ENCODE peak calls at places on chromosomes 1 and 21, in five cellular contexts. W, L, E, Q and C are unnamed samples.
A peak's percentile ranks its signal among the peaks of the same experiment; 100 is the strongest.

GRCh38 chr1:6634278-6635052 is 9.8 kb downstream of the THAP3 start:
- ATAC-seq in L (peak; percentile 64), E (no peak), Q (peak; percentile 29), W (peak; percentile 48), C (peak; percentile 70)

GRCh38 chr1:63405021-63405420 is 37.6 kb downstream of the ALG6 start:
- ATAC-seq in W (no peak), L (no peak), Q (no peak), E (no peak), C (no peak)

GRCh38 chr1:1763657-1764621 is 14.3 kb downstream of the NADK start:
- ATAC-seq in E (no peak), L (no peak), Q (peak; percentile 33), W (no peak), C (peak; percentile 25)

GRCh38 chr1:145804235-145805045 is 19.5 kb downstream of the RNF115 start:
- ATAC-seq in E (no peak), Q (no peak), W (no peak), L (no peak), C (no peak)

GRCh38 chr1:68384321-68384813 is 65.4 kb downstream of the RPE65 start:
- ATAC-seq in W (no peak), L (no peak), Q (no peak), E (no peak), C (peak; percentile 89)

GRCh38 chr1:89667691-89668090 is 34.8 kb downstream of the LRRC8C start:
- ATAC-seq in W (no peak), E (no peak), L (no peak), Q (no peak), C (no peak)

GRCh38 chr1:41918450-41919043 is at the start of gene HIVEP3:
- ATAC-seq in Q (no peak), E (no peak), W (no peak), L (no peak), C (no peak)

GRCh38 chr1:182206628-182207239 is 145.2 kb upstream of the ZNF648 start:
- ATAC-seq in E (no peak), L (no peak), Q (no peak), W (no peak), C (peak; percentile 88)

GRCh38 chr1:165564561-165564960 is 20.8 kb downstream of the LRRC52 start:
- ATAC-seq in E (no peak), W (no peak), Q (no peak), L (no peak), C (no peak)

GRCh38 chr1:245549981-245550701 is 395.4 kb downstream of the KIF26B start:
- ATAC-seq in L (no peak), W (no peak), E (no peak), Q (no peak), C (no peak)

GRCh38 chr1:53134961-53135734 is 7.3 kb downstream of the SLC1A7 start:
- ATAC-seq in Q (no peak), E (peak; percentile 26), L (peak; percentile 31), W (no peak), C (peak; percentile 56)

GRCh38 chr1:235919797-235920475 is 53.2 kb upstream of the LYST start:
- ATAC-seq in Q (no peak), W (no peak), L (no peak), E (no peak), C (no peak)

GRCh38 chr1:226609836-226610455 is 61.4 kb downstream of the STUM start:
- ATAC-seq in E (no peak), L (no peak), W (no peak), Q (no peak), C (no peak)

GRCh38 chr1:236030572-236030971 is 34.3 kb downstream of the NID1 start:
- ATAC-seq in L (no peak), W (no peak), Q (no peak), E (no peak), C (no peak)

GRCh38 chr1:78247079-78247478 is 201.3 kb downstream of the GIPC2 start:
- ATAC-seq in W (no peak), L (no peak), E (no peak), Q (no peak), C (no peak)

GRCh38 chr1:174189424-174190062 is 30.2 kb downstream of the RABGAP1L start:
- ATAC-seq in W (no peak), E (no peak), L (no peak), Q (no peak), C (no peak)

GRCh38 chr21:41957991-41958766 is 4.4 kb upstream of the C2CD2 start:
- ATAC-seq in E (no peak), Q (no peak), L (no peak), W (no peak), C (peak; percentile 59)

GRCh38 chr1:85182700-85183099 is 18.1 kb downstream of the SYDE2 start:
- ATAC-seq in L (no peak), Q (no peak), E (no peak), W (no peak), C (no peak)

GRCh38 chr21:42852925-42853570 is 26.3 kb downstream of the WDR4 start:
- ATAC-seq in E (no peak), Q (no peak), W (no peak), L (no peak), C (no peak)

GRCh38 chr1:118826669-118827068 is 161.5 kb downstream of the TBX15 start:
- ATAC-seq in L (no peak), Q (no peak), E (no peak), W (no peak), C (no peak)

GRCh38 chr1:15354580-15354965 is 55.1 kb upstream of the EFHD2 start:
- ATAC-seq in L (no peak), E (no peak), Q (no peak), W (no peak), C (no peak)

GRCh38 chr1:21381354-21381753 is 58.6 kb upstream of the NBPF3 start:
- ATAC-seq in Q (no peak), L (no peak), W (no peak), E (no peak), C (no peak)

GRCh38 chr1:97901017-97901658 is 19.7 kb downstream of the DPYD start:
- ATAC-seq in Q (no peak), E (peak; percentile 60), W (no peak), L (no peak), C (peak; percentile 51)

GRCh38 chr1:8903908-8904650 is 25.6 kb upstream of the ENO1 start:
- ATAC-seq in E (no peak), L (no peak), W (no peak), Q (no peak), C (peak; percentile 90)

GRCh38 chr1:113210248-113210647 is 137.2 kb downstream of the LRIG2 start:
- ATAC-seq in E (no peak), L (no peak), W (no peak), Q (no peak), C (no peak)

GRCh38 chr1:66728021-66728420 is 24.2 kb upstream of the DYNLT5 start:
- ATAC-seq in L (no peak), Q (no peak), E (no peak), W (no peak), C (no peak)

GRCh38 chr1:168512864-168513595 is 30.8 kb downstream of the XCL2 start:
- ATAC-seq in L (peak; percentile 46), Q (peak; percentile 63), E (peak; percentile 82), W (peak; percentile 75), C (no peak)

GRCh38 chr1:8667869-8668595 is 149.4 kb downstream of the RERE start:
- ATAC-seq in E (no peak), L (no peak), Q (no peak), W (no peak), C (no peak)

GRCh38 chr1:3275471-3276340 is 178.8 kb upstream of the ARHGEF16 start:
- ATAC-seq in E (no peak), W (no peak), Q (no peak), L (no peak), C (no peak)

GRCh38 chr21:38392722-38393121 is 105.6 kb downstream of the ERG start:
- ATAC-seq in Q (no peak), W (no peak), L (no peak), E (no peak), C (no peak)

GRCh38 chr1:151617995-151618394 is 6.1 kb downstream of the SNX27 start:
- ATAC-seq in W (no peak), Q (no peak), E (no peak), L (no peak), C (no peak)

GRCh38 chr1:33470495-33471012 is 1.9 kb upstream of the ZSCAN20 start:
- ATAC-seq in W (peak; percentile 71), Q (peak; percentile 59), L (peak; percentile 31), E (peak; percentile 29), C (peak; percentile 58)

GRCh38 chr1:24822887-24823286 is 77.6 kb downstream of the CLIC4 start:
- ATAC-seq in L (no peak), E (no peak), Q (no peak), W (no peak), C (no peak)